ENCODE peak calls at places on chromosomes 16 and 17, in ten cellular contexts. One of them, this sample, is unnamed.

GRCh38 chr17:70848785-70849184 is 679.5 kb downstream of the KCNJ2 start:
- DNase-seq in COR-L47: no peak
- DNase-seq in naive thymus-derived CD4-positive, alpha-beta T cell: no peak
- DNase-seq in HEK293T: no peak
- DNase-seq in Calu3: no peak
- DNase-seq in astrocyte of the cerebellum: peak; percentile 29
- DNase-seq in endothelial cell: no peak
- DNase-seq in C1 segment of cervical spinal cord: no peak
- DNase-seq in GM18507: no peak
- DNase-seq in cardiac fibroblast: peak; percentile 73
- DNase-seq in this sample: no peak

GRCh38 chr17:77474292-77474988 is 333.7 kb downstream of the SEC14L1 start:
- DNase-seq in COR-L47: no peak
- DNase-seq in naive thymus-derived CD4-positive, alpha-beta T cell: no peak
- DNase-seq in HEK293T: no peak
- DNase-seq in Calu3: no peak
- DNase-seq in astrocyte of the cerebellum: no peak
- DNase-seq in endothelial cell: no peak
- DNase-seq in C1 segment of cervical spinal cord: no peak
- DNase-seq in GM18507: no peak
- DNase-seq in cardiac fibroblast: no peak
- DNase-seq in this sample: no peak

GRCh38 chr17:51352798-51353197 is 92.5 kb downstream of the UTP18 start:
- DNase-seq in COR-L47: no peak
- DNase-seq in naive thymus-derived CD4-positive, alpha-beta T cell: no peak
- DNase-seq in HEK293T: no peak
- DNase-seq in Calu3: no peak
- DNase-seq in astrocyte of the cerebellum: no peak
- DNase-seq in endothelial cell: no peak
- DNase-seq in C1 segment of cervical spinal cord: no peak
- DNase-seq in GM18507: no peak
- DNase-seq in cardiac fibroblast: no peak
- DNase-seq in this sample: no peak

GRCh38 chr16:84045818-84046470 is 3.3 kb upstream of the SLC38A8 start:
- DNase-seq in COR-L47: no peak
- DNase-seq in naive thymus-derived CD4-positive, alpha-beta T cell: no peak
- DNase-seq in HEK293T: no peak
- DNase-seq in Calu3: no peak
- DNase-seq in astrocyte of the cerebellum: no peak
- DNase-seq in endothelial cell: no peak
- DNase-seq in C1 segment of cervical spinal cord: no peak
- DNase-seq in GM18507: no peak
- DNase-seq in cardiac fibroblast: no peak
- DNase-seq in this sample: no peak

GRCh38 chr17:50272711-50273653 is 1.3 kb upstream of the TMEM92 start:
- DNase-seq in COR-L47: peak; percentile 22
- DNase-seq in naive thymus-derived CD4-positive, alpha-beta T cell: peak; percentile 12
- DNase-seq in HEK293T: peak; percentile 85
- DNase-seq in Calu3: peak; percentile 83
- DNase-seq in astrocyte of the cerebellum: no peak
- DNase-seq in endothelial cell: peak; percentile 85
- DNase-seq in C1 segment of cervical spinal cord: no peak
- DNase-seq in GM18507: peak; percentile 39
- DNase-seq in cardiac fibroblast: peak; percentile 60
- DNase-seq in this sample: no peak

GRCh38 chr17:12047977-12048376 is 27.3 kb downstream of the MAP2K4 start:
- DNase-seq in COR-L47: no peak
- DNase-seq in naive thymus-derived CD4-positive, alpha-beta T cell: no peak
- DNase-seq in HEK293T: no peak
- DNase-seq in Calu3: peak; percentile 11
- DNase-seq in astrocyte of the cerebellum: no peak
- DNase-seq in endothelial cell: no peak
- DNase-seq in C1 segment of cervical spinal cord: no peak
- DNase-seq in GM18507: no peak
- DNase-seq in cardiac fibroblast: peak; percentile 37
- DNase-seq in this sample: no peak

GRCh38 chr16:6023449-6023848 is 925.9 kb upstream of the EEF2KMT start:
- DNase-seq in COR-L47: no peak
- DNase-seq in naive thymus-derived CD4-positive, alpha-beta T cell: no peak
- DNase-seq in HEK293T: no peak
- DNase-seq in Calu3: no peak
- DNase-seq in astrocyte of the cerebellum: no peak
- DNase-seq in endothelial cell: no peak
- DNase-seq in C1 segment of cervical spinal cord: peak; percentile 29
- DNase-seq in GM18507: no peak
- DNase-seq in cardiac fibroblast: no peak
- DNase-seq in this sample: no peak

GRCh38 chr17:81681672-81682071 is 1.9 kb downstream of the ARL16 start:
- DNase-seq in COR-L47: peak; percentile 93
- DNase-seq in naive thymus-derived CD4-positive, alpha-beta T cell: no peak
- DNase-seq in HEK293T: no peak
- DNase-seq in Calu3: no peak
- DNase-seq in astrocyte of the cerebellum: no peak
- DNase-seq in endothelial cell: no peak
- DNase-seq in C1 segment of cervical spinal cord: no peak
- DNase-seq in GM18507: no peak
- DNase-seq in cardiac fibroblast: no peak
- DNase-seq in this sample: peak; percentile 42

GRCh38 chr17:5877948-5878347 is 192.2 kb upstream of the WSCD1 start:
- DNase-seq in COR-L47: no peak
- DNase-seq in naive thymus-derived CD4-positive, alpha-beta T cell: no peak
- DNase-seq in HEK293T: no peak
- DNase-seq in Calu3: no peak
- DNase-seq in astrocyte of the cerebellum: no peak
- DNase-seq in endothelial cell: no peak
- DNase-seq in C1 segment of cervical spinal cord: peak; percentile 10
- DNase-seq in GM18507: no peak
- DNase-seq in cardiac fibroblast: peak; percentile 11
- DNase-seq in this sample: no peak

GRCh38 chr16:63323055-63323454 is 1286.8 kb upstream of the CDH8 start:
- DNase-seq in COR-L47: no peak
- DNase-seq in naive thymus-derived CD4-positive, alpha-beta T cell: no peak
- DNase-seq in HEK293T: no peak
- DNase-seq in Calu3: no peak
- DNase-seq in astrocyte of the cerebellum: no peak
- DNase-seq in endothelial cell: no peak
- DNase-seq in C1 segment of cervical spinal cord: no peak
- DNase-seq in GM18507: no peak
- DNase-seq in cardiac fibroblast: no peak
- DNase-seq in this sample: no peak

GRCh38 chr17:68684860-68685493 is 83.8 kb upstream of the FAM20A start:
- DNase-seq in COR-L47: no peak
- DNase-seq in naive thymus-derived CD4-positive, alpha-beta T cell: no peak
- DNase-seq in HEK293T: no peak
- DNase-seq in Calu3: no peak
- DNase-seq in astrocyte of the cerebellum: no peak
- DNase-seq in endothelial cell: no peak
- DNase-seq in C1 segment of cervical spinal cord: no peak
- DNase-seq in GM18507: no peak
- DNase-seq in cardiac fibroblast: no peak
- DNase-seq in this sample: no peak

GRCh38 chr17:74924250-74924948 is at the start of gene OTOP2:
- DNase-seq in COR-L47: no peak
- DNase-seq in naive thymus-derived CD4-positive, alpha-beta T cell: no peak
- DNase-seq in HEK293T: no peak
- DNase-seq in Calu3: no peak
- DNase-seq in astrocyte of the cerebellum: no peak
- DNase-seq in endothelial cell: no peak
- DNase-seq in C1 segment of cervical spinal cord: no peak
- DNase-seq in GM18507: no peak
- DNase-seq in cardiac fibroblast: no peak
- DNase-seq in this sample: peak; percentile 43

GRCh38 chr16:68752602-68753001 is 15.5 kb downstream of the CDH1 start:
- DNase-seq in COR-L47: no peak
- DNase-seq in naive thymus-derived CD4-positive, alpha-beta T cell: no peak
- DNase-seq in HEK293T: no peak
- DNase-seq in Calu3: no peak
- DNase-seq in astrocyte of the cerebellum: no peak
- DNase-seq in endothelial cell: no peak
- DNase-seq in C1 segment of cervical spinal cord: no peak
- DNase-seq in GM18507: no peak
- DNase-seq in cardiac fibroblast: no peak
- DNase-seq in this sample: no peak

GRCh38 chr16:78742501-78743283 is 643.2 kb downstream of the WWOX start:
- DNase-seq in COR-L47: no peak
- DNase-seq in naive thymus-derived CD4-positive, alpha-beta T cell: peak; percentile 40
- DNase-seq in HEK293T: peak; percentile 43
- DNase-seq in Calu3: no peak
- DNase-seq in astrocyte of the cerebellum: no peak
- DNase-seq in endothelial cell: no peak
- DNase-seq in C1 segment of cervical spinal cord: no peak
- DNase-seq in GM18507: peak; percentile 47
- DNase-seq in cardiac fibroblast: no peak
- DNase-seq in this sample: peak; percentile 47

GRCh38 chr16:19574625-19575024 is 19.1 kb downstream of the VPS35L start:
- DNase-seq in COR-L47: no peak
- DNase-seq in naive thymus-derived CD4-positive, alpha-beta T cell: no peak
- DNase-seq in HEK293T: no peak
- DNase-seq in Calu3: no peak
- DNase-seq in astrocyte of the cerebellum: no peak
- DNase-seq in endothelial cell: no peak
- DNase-seq in C1 segment of cervical spinal cord: no peak
- DNase-seq in GM18507: no peak
- DNase-seq in cardiac fibroblast: no peak
- DNase-seq in this sample: no peak

GRCh38 chr16:5490499-5490898 is 392.9 kb upstream of the EEF2KMT start:
- DNase-seq in COR-L47: no peak
- DNase-seq in naive thymus-derived CD4-positive, alpha-beta T cell: no peak
- DNase-seq in HEK293T: peak; percentile 69
- DNase-seq in Calu3: peak; percentile 37
- DNase-seq in astrocyte of the cerebellum: no peak
- DNase-seq in endothelial cell: peak; percentile 79
- DNase-seq in C1 segment of cervical spinal cord: no peak
- DNase-seq in GM18507: no peak
- DNase-seq in cardiac fibroblast: peak; percentile 1
- DNase-seq in this sample: no peak

GRCh38 chr16:87322833-87323726 is 5.9 kb upstream of the C16orf95 start:
- DNase-seq in COR-L47: no peak
- DNase-seq in naive thymus-derived CD4-positive, alpha-beta T cell: no peak
- DNase-seq in HEK293T: no peak
- DNase-seq in Calu3: no peak
- DNase-seq in astrocyte of the cerebellum: no peak
- DNase-seq in endothelial cell: no peak
- DNase-seq in C1 segment of cervical spinal cord: no peak
- DNase-seq in GM18507: no peak
- DNase-seq in cardiac fibroblast: no peak
- DNase-seq in this sample: no peak

GRCh38 chr17:8151120-8151640 is 1.0 kb downstream of the PER1 start:
- DNase-seq in COR-L47: peak; percentile 42
- DNase-seq in naive thymus-derived CD4-positive, alpha-beta T cell: peak; percentile 91
- DNase-seq in HEK293T: peak; percentile 67
- DNase-seq in Calu3: no peak
- DNase-seq in astrocyte of the cerebellum: peak; percentile 79
- DNase-seq in endothelial cell: peak; percentile 77
- DNase-seq in C1 segment of cervical spinal cord: peak; percentile 93
- DNase-seq in GM18507: peak; percentile 83
- DNase-seq in cardiac fibroblast: peak; percentile 94
- DNase-seq in this sample: peak; percentile 75

GRCh38 chr16:81818514-81819304 is 39.6 kb downstream of the PLCG2 start:
- DNase-seq in COR-L47: no peak
- DNase-seq in naive thymus-derived CD4-positive, alpha-beta T cell: no peak
- DNase-seq in HEK293T: no peak
- DNase-seq in Calu3: no peak
- DNase-seq in astrocyte of the cerebellum: no peak
- DNase-seq in endothelial cell: no peak
- DNase-seq in C1 segment of cervical spinal cord: no peak
- DNase-seq in GM18507: no peak
- DNase-seq in cardiac fibroblast: no peak
- DNase-seq in this sample: no peak

GRCh38 chr16:19393226-19394074 is 24.2 kb upstream of the TMC5 start:
- DNase-seq in COR-L47: no peak
- DNase-seq in naive thymus-derived CD4-positive, alpha-beta T cell: no peak
- DNase-seq in HEK293T: no peak
- DNase-seq in Calu3: peak; percentile 80
- DNase-seq in astrocyte of the cerebellum: peak; percentile 9
- DNase-seq in endothelial cell: no peak
- DNase-seq in C1 segment of cervical spinal cord: no peak
- DNase-seq in GM18507: no peak
- DNase-seq in cardiac fibroblast: peak; percentile 32
- DNase-seq in this sample: no peak

GRCh38 chr17:57645950-57646686 is 99.0 kb downstream of the CCDC182 start:
- DNase-seq in COR-L47: no peak
- DNase-seq in naive thymus-derived CD4-positive, alpha-beta T cell: no peak
- DNase-seq in HEK293T: no peak
- DNase-seq in Calu3: no peak
- DNase-seq in astrocyte of the cerebellum: no peak
- DNase-seq in endothelial cell: no peak
- DNase-seq in C1 segment of cervical spinal cord: no peak
- DNase-seq in GM18507: no peak
- DNase-seq in cardiac fibroblast: no peak
- DNase-seq in this sample: no peak

GRCh38 chr16:23423496-23424049 is 29.4 kb downstream of the COG7 start:
- DNase-seq in COR-L47: peak; percentile 89
- DNase-seq in naive thymus-derived CD4-positive, alpha-beta T cell: no peak
- DNase-seq in HEK293T: no peak
- DNase-seq in Calu3: peak; percentile 60
- DNase-seq in astrocyte of the cerebellum: peak; percentile 98
- DNase-seq in endothelial cell: no peak
- DNase-seq in C1 segment of cervical spinal cord: no peak
- DNase-seq in GM18507: no peak
- DNase-seq in cardiac fibroblast: peak; percentile 94
- DNase-seq in this sample: peak; percentile 87

GRCh38 chr17:68679882-68680281 is 78.7 kb upstream of the FAM20A start:
- DNase-seq in COR-L47: no peak
- DNase-seq in naive thymus-derived CD4-positive, alpha-beta T cell: no peak
- DNase-seq in HEK293T: no peak
- DNase-seq in Calu3: no peak
- DNase-seq in astrocyte of the cerebellum: no peak
- DNase-seq in endothelial cell: no peak
- DNase-seq in C1 segment of cervical spinal cord: no peak
- DNase-seq in GM18507: no peak
- DNase-seq in cardiac fibroblast: no peak
- DNase-seq in this sample: no peak

GRCh38 chr17:61770752-61771533 is 92.4 kb downstream of the BRIP1 start:
- DNase-seq in COR-L47: no peak
- DNase-seq in naive thymus-derived CD4-positive, alpha-beta T cell: no peak
- DNase-seq in HEK293T: no peak
- DNase-seq in Calu3: no peak
- DNase-seq in astrocyte of the cerebellum: peak; percentile 12
- DNase-seq in endothelial cell: no peak
- DNase-seq in C1 segment of cervical spinal cord: no peak
- DNase-seq in GM18507: no peak
- DNase-seq in cardiac fibroblast: peak; percentile 85
- DNase-seq in this sample: no peak

GRCh38 chr17:78735832-78736525 is 46.1 kb downstream of the CYTH1 start:
- DNase-seq in COR-L47: peak; percentile 18
- DNase-seq in naive thymus-derived CD4-positive, alpha-beta T cell: peak; percentile 51
- DNase-seq in HEK293T: no peak
- DNase-seq in Calu3: peak; percentile 48
- DNase-seq in astrocyte of the cerebellum: no peak
- DNase-seq in endothelial cell: no peak
- DNase-seq in C1 segment of cervical spinal cord: no peak
- DNase-seq in GM18507: no peak
- DNase-seq in cardiac fibroblast: peak; percentile 55
- DNase-seq in this sample: peak; percentile 55

GRCh38 chr17:54269886-54270285 is 447.2 kb downstream of the KIF2B start:
- DNase-seq in COR-L47: no peak
- DNase-seq in naive thymus-derived CD4-positive, alpha-beta T cell: no peak
- DNase-seq in HEK293T: no peak
- DNase-seq in Calu3: no peak
- DNase-seq in astrocyte of the cerebellum: no peak
- DNase-seq in endothelial cell: no peak
- DNase-seq in C1 segment of cervical spinal cord: no peak
- DNase-seq in GM18507: no peak
- DNase-seq in cardiac fibroblast: no peak
- DNase-seq in this sample: no peak

GRCh38 chr16:68416057-68417046 is 32.0 kb downstream of the SMPD3 start:
- DNase-seq in COR-L47: peak; percentile 76
- DNase-seq in naive thymus-derived CD4-positive, alpha-beta T cell: no peak
- DNase-seq in HEK293T: no peak
- DNase-seq in Calu3: peak; percentile 64
- DNase-seq in astrocyte of the cerebellum: no peak
- DNase-seq in endothelial cell: no peak
- DNase-seq in C1 segment of cervical spinal cord: peak; percentile 59
- DNase-seq in GM18507: no peak
- DNase-seq in cardiac fibroblast: no peak
- DNase-seq in this sample: peak; percentile 93

GRCh38 chr16:19883296-19883951 is 1.2 kb downstream of the GPRC5B start:
- DNase-seq in COR-L47: peak; percentile 42
- DNase-seq in naive thymus-derived CD4-positive, alpha-beta T cell: no peak
- DNase-seq in HEK293T: no peak
- DNase-seq in Calu3: peak; percentile 59
- DNase-seq in astrocyte of the cerebellum: peak; percentile 24
- DNase-seq in endothelial cell: peak; percentile 51
- DNase-seq in C1 segment of cervical spinal cord: peak; percentile 74
- DNase-seq in GM18507: no peak
- DNase-seq in cardiac fibroblast: no peak
- DNase-seq in this sample: peak; percentile 52